ENCODE peak calls at places on chromosome 13, in five cellular contexts. F is fibroblast of lung, O is colonic mucosa, S is HFF-Myc, I is bronchial epithelial cell. X is an unnamed sample.

GRCh38 chr13:97141564-97142005 is 80.5 kb upstream of the MBNL2 start:
- DNase-seq in F (peak), O (peak), S (peak), I (peak), X (peak)

GRCh38 chr13:112606125-112607001 is 18.4 kb upstream of the TUBGCP3 start:
- DNase-seq in F (peak), O (peak), S (no peak), I (peak), X (no peak)

GRCh38 chr13:41224113-41225110 is 30.0 kb upstream of the KBTBD7 start:
- DNase-seq in F (peak), O (no peak), S (no peak), I (peak), X (no peak)

GRCh38 chr13:106156468-106156867 is 379.0 kb downstream of the EFNB2 start:
- DNase-seq in F (peak), O (no peak), S (peak), I (peak), X (peak)

GRCh38 chr13:113724780-113725315 is 34.2 kb upstream of the TMEM255B start:
- DNase-seq in F (peak), O (peak), S (no peak), I (peak), X (no peak)

GRCh38 chr13:46866150-46866549 is 30.7 kb downstream of the HTR2A start:
- DNase-seq in F (peak), O (peak), S (peak), I (peak), X (no peak)

GRCh38 chr13:22589880-22590279 is 590.9 kb upstream of the SGCG start:
- DNase-seq in F (no peak), O (no peak), S (no peak), I (no peak), X (no peak)

GRCh38 chr13:48797761-48798160 is 144.0 kb downstream of the CYSLTR2 start:
- DNase-seq in F (no peak), O (no peak), S (no peak), I (no peak), X (no peak)

DNA sequence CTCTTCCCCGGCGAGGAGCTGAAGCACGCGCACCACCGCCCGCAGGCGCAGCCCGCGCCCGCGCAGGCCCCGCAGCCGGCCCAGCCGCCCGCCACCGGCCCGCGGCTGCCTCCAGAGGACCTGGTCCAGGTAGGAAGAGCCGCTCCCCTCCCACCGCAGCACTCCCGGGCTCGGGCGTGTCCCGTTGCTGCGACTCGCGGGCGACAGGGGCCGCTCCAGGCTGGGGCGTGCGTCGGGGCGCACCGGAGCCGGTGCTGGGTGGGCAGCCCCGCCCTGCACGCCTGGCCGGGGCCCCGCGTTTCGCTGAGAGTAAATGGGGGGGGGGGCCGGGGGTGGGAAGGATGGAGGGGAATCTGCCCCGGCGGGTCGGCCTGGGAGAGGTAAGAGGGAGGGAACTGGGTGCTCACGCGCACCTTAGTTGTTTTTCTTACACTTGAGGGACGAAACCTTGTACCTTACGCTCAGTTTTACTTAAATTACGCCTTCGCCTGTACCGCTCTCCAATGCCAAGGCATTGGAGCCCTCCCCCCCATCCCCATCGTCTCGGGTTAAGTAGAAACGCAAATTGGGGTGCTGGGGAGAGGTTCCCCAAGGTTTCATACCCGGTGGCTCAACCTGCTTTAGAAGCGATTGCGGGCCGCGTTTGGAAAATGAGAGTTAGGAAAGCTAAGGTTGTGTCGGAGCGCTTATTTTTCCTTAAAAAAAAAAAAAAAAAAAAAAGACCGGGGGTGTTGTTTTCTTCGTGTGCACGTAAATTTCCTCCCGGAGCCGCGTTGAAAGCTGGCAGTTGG is 850 bp downstream of the KLF5 start:
- DNase-seq in F (no peak), O (peak), S (no peak), I (no peak), X (no peak)
- TF ChIP-seq CTCF in F (no peak), O (no peak), S (peak), I (peak), X (no peak)

GRCh38 chr13:44437356-44438233 is 64.0 kb downstream of the SERP2 start:
- DNase-seq in F (peak), O (no peak), S (no peak), I (peak), X (no peak)
- H3K4me3 ChIP-seq in F (peak), O (peak), S (peak), I (peak), X (peak)

GRCh38 chr13:27665333-27665732 is 43.6 kb downstream of the POLR1D start:
- DNase-seq in F (peak), O (no peak), S (no peak), I (no peak), X (no peak)
- TF ChIP-seq CTCF in F (peak), O (no peak), S (no peak), I (peak), X (peak)

DNA sequence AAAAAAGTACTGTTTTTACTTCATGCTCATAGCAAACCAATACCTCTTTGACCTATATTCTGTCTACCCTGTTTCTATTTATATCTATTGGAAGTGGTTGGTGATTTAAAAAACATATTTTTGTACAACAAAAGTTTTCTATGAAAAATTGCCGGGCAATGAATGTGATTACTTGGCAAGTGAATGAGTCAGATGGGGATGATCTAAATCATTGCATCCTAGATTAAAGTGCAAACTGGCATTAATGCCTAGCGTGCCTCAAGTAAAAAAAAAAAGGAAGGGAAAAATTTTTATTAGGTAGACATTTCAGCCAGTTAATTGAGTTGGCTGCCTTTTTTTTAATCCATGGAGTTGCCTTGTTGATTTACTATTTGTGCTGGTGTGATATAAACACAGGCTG is 500.6 kb downstream of the KCTD12 start:
- DNase-seq in F (peak), O (no peak), S (no peak), I (peak), X (no peak)
- H3K4me3 ChIP-seq in F (no peak), O (no peak), S (no peak), I (no peak), X (no peak)

DNA sequence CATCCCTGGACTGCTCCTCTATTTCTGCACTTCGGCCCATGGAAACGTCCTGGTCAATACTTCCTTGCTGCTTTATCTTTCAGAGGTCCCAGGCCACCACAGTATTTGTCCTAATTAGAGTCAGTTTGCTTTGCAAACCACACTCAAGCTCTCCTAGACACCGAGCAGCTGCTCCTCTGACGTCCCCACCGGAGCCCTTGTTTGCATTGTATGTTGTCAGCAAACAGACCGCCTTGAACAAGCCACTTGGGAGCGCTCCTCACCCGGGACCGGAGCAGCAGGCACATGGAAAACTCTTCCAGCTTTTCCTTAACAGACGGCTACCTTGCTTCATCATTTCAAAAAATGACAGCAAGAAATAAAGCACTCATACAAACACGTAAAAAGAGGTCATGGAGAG is 51.5 kb upstream of the GTF3A start:
- DNase-seq in F (no peak), O (peak), S (no peak), I (no peak), X (no peak)
- TF ChIP-seq CTCF in F (no peak), O (no peak), S (no peak), I (peak), X (no peak)

DNA sequence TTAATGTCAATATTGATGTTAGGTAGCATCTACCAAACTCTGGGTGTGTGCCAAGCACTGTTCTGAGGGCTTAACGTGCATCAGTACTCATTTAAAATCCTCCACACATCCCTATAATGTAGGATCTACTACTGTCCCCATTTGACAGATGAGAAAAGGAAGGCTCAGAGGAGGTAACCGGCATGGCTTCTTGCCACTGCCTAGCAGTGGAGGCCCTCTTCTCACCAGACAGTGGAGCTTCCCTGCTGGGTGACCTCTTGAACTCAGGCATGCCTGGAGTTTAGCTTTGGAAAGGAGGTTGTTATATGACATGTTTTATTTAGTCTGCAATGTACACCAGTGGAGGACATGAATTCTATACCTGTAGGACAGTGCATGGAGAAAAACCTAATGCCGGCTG is 2.1 kb downstream of the SPATA13 start:
- DNase-seq in F (no peak), O (no peak), S (no peak), I (no peak), X (no peak)
- H3K4me3 ChIP-seq in F (no peak), O (peak), S (peak), I (no peak), X (peak)

GRCh38 chr13:44648392-44649117 is 72.4 kb upstream of the TSC22D1 start:
- DNase-seq in F (no peak), O (no peak), S (no peak), I (peak), X (peak)
- TF ChIP-seq CTCF in F (peak), O (no peak), S (peak), I (peak), X (peak)

DNA sequence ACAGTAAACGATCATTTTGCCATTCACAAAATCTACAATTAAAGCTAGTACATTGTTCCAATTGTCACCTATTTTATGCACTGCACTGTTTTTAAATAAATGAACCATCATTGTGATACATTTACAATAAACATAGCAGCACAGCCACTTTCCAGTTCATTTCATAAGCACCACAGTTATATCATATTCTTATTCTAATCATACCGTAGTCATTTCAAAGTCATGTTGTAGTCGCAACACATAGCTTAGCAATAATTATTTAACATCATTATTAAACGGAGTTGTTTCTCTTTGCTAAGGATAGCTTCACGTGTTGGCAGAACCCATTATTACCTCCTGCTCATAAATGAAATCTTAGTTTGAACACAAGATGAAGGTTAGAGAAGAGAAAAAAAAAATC is 2.2 kb upstream of the PCDH9 start:
- DNase-seq in F (no peak), O (no peak), S (no peak), I (no peak), X (no peak)
- H3K4me3 ChIP-seq in F (no peak), O (no peak), S (no peak), I (no peak), X (peak)

X was measured in epithelial cell of proximal tubule.